ENCODE peak calls at places on chromosomes 2 and 18, in seven cellular contexts. One of them, this sample, is unnamed.

GRCh38 chr2:83915381-83915780 is 543.7 kb downstream of the SUCLG1 start:
- DNase-seq in H54: no peak
- DNase-seq in H9: no peak
- DNase-seq in HCT116: no peak
- DNase-seq in HFFc6: no peak
- DNase-seq in nephron progenitor cell: no peak
- DNase-seq in NCI-H1694: no peak
- DNase-seq in this sample: no peak

GRCh38 chr2:159228006-159228655 is 58.4 kb downstream of the WDSUB1 start:
- DNase-seq in H54: no peak
- DNase-seq in H9: no peak
- DNase-seq in HCT116: no peak
- DNase-seq in HFFc6: peak; percentile 80
- DNase-seq in nephron progenitor cell: no peak
- DNase-seq in NCI-H1694: peak; percentile 27
- DNase-seq in this sample: no peak

GRCh38 chr2:60741588-60741987 is 14.5 kb upstream of the PAPOLG start:
- DNase-seq in H54: no peak
- DNase-seq in H9: peak; percentile 43
- DNase-seq in HCT116: no peak
- DNase-seq in HFFc6: no peak
- DNase-seq in nephron progenitor cell: no peak
- DNase-seq in NCI-H1694: no peak
- DNase-seq in this sample: no peak

GRCh38 chr2:160928854-160929301 is 231.3 kb upstream of the TANK start:
- DNase-seq in H54: no peak
- DNase-seq in H9: no peak
- DNase-seq in HCT116: no peak
- DNase-seq in HFFc6: peak; percentile 54
- DNase-seq in nephron progenitor cell: no peak
- DNase-seq in NCI-H1694: no peak
- DNase-seq in this sample: no peak

GRCh38 chr18:54742120-54742519 is 86.2 kb upstream of the RAB27B start:
- DNase-seq in H54: no peak
- DNase-seq in H9: no peak
- DNase-seq in HCT116: no peak
- DNase-seq in HFFc6: no peak
- DNase-seq in nephron progenitor cell: no peak
- DNase-seq in NCI-H1694: no peak
- DNase-seq in this sample: no peak

GRCh38 chr2:46171441-46171953 is 125.7 kb upstream of the EPAS1 start:
- DNase-seq in H54: peak; percentile 51
- DNase-seq in H9: no peak
- DNase-seq in HCT116: peak; percentile 24
- DNase-seq in HFFc6: peak; percentile 91
- DNase-seq in nephron progenitor cell: no peak
- DNase-seq in NCI-H1694: peak; percentile 93
- DNase-seq in this sample: peak; percentile 52

GRCh38 chr2:29066271-29066860 is 8.0 kb downstream of the PCARE start:
- DNase-seq in H54: no peak
- DNase-seq in H9: no peak
- DNase-seq in HCT116: no peak
- DNase-seq in HFFc6: no peak
- DNase-seq in nephron progenitor cell: no peak
- DNase-seq in NCI-H1694: no peak
- DNase-seq in this sample: no peak

GRCh38 chr2:29106980-29107388 is 8.2 kb upstream of the CLIP4 start:
- DNase-seq in H54: no peak
- DNase-seq in H9: no peak
- DNase-seq in HCT116: peak; percentile 75
- DNase-seq in HFFc6: no peak
- DNase-seq in nephron progenitor cell: no peak
- DNase-seq in NCI-H1694: no peak
- DNase-seq in this sample: no peak

GRCh38 chr18:24018299-24018910 is 3.9 kb downstream of the TTC39C start:
- DNase-seq in H54: no peak
- DNase-seq in H9: no peak
- DNase-seq in HCT116: no peak
- DNase-seq in HFFc6: no peak
- DNase-seq in nephron progenitor cell: no peak
- DNase-seq in NCI-H1694: no peak
- DNase-seq in this sample: no peak

GRCh38 chr2:101124061-101124460 is 27.1 kb downstream of the TBC1D8 start:
- DNase-seq in H54: no peak
- DNase-seq in H9: no peak
- DNase-seq in HCT116: no peak
- DNase-seq in HFFc6: peak; percentile 13
- DNase-seq in nephron progenitor cell: no peak
- DNase-seq in NCI-H1694: no peak
- DNase-seq in this sample: no peak

GRCh38 chr18:25126751-25127150 is 225.2 kb downstream of the ZNF521 start:
- DNase-seq in H54: no peak
- DNase-seq in H9: no peak
- DNase-seq in HCT116: no peak
- DNase-seq in HFFc6: no peak
- DNase-seq in nephron progenitor cell: no peak
- DNase-seq in NCI-H1694: no peak
- DNase-seq in this sample: no peak

GRCh38 chr2:195898505-195898904 is 170.1 kb downstream of the DNAH7 start:
- DNase-seq in H54: peak; percentile 38
- DNase-seq in H9: no peak
- DNase-seq in HCT116: peak; percentile 2
- DNase-seq in HFFc6: peak; percentile 98
- DNase-seq in nephron progenitor cell: no peak
- DNase-seq in NCI-H1694: peak; percentile 90
- DNase-seq in this sample: peak; percentile 64

GRCh38 chr2:199462167-199462976 is 4.6 kb upstream of the SATB2 start:
- DNase-seq in H54: no peak
- DNase-seq in H9: peak; percentile 63
- DNase-seq in HCT116: no peak
- DNase-seq in HFFc6: no peak
- DNase-seq in nephron progenitor cell: peak; percentile 55
- DNase-seq in NCI-H1694: no peak
- DNase-seq in this sample: no peak

GRCh38 chr2:127454595-127455565 is 36.7 kb downstream of the PROC start:
- DNase-seq in H54: no peak
- DNase-seq in H9: no peak
- DNase-seq in HCT116: no peak
- DNase-seq in HFFc6: no peak
- DNase-seq in nephron progenitor cell: no peak
- DNase-seq in NCI-H1694: no peak
- DNase-seq in this sample: no peak

GRCh38 chr2:64277101-64277849 is 133.1 kb upstream of the PELI1 start:
- DNase-seq in H54: no peak
- DNase-seq in H9: peak; percentile 74
- DNase-seq in HCT116: no peak
- DNase-seq in HFFc6: no peak
- DNase-seq in nephron progenitor cell: no peak
- DNase-seq in NCI-H1694: no peak
- DNase-seq in this sample: no peak

GRCh38 chr2:31032475-31032874 is 105.8 kb downstream of the GALNT14 start:
- DNase-seq in H54: no peak
- DNase-seq in H9: no peak
- DNase-seq in HCT116: no peak
- DNase-seq in HFFc6: no peak
- DNase-seq in nephron progenitor cell: no peak
- DNase-seq in NCI-H1694: no peak
- DNase-seq in this sample: no peak

GRCh38 chr2:126244937-126245336 is 411.0 kb upstream of the GYPC start:
- DNase-seq in H54: peak; percentile 6
- DNase-seq in H9: peak; percentile 84
- DNase-seq in HCT116: no peak
- DNase-seq in HFFc6: no peak
- DNase-seq in nephron progenitor cell: peak; percentile 72
- DNase-seq in NCI-H1694: peak; percentile 35
- DNase-seq in this sample: no peak

GRCh38 chr2:161952722-161953322 is 121.2 kb downstream of the DPP4 start:
- DNase-seq in H54: no peak
- DNase-seq in H9: no peak
- DNase-seq in HCT116: no peak
- DNase-seq in HFFc6: no peak
- DNase-seq in nephron progenitor cell: no peak
- DNase-seq in NCI-H1694: no peak
- DNase-seq in this sample: no peak

GRCh38 chr2:974454-974853 is 23.8 kb downstream of the SNTG2 start:
- DNase-seq in H54: no peak
- DNase-seq in H9: no peak
- DNase-seq in HCT116: no peak
- DNase-seq in HFFc6: no peak
- DNase-seq in nephron progenitor cell: no peak
- DNase-seq in NCI-H1694: no peak
- DNase-seq in this sample: no peak

GRCh38 chr2:197450485-197450884 is 2.9 kb upstream of the COQ10B start:
- DNase-seq in H54: no peak
- DNase-seq in H9: no peak
- DNase-seq in HCT116: no peak
- DNase-seq in HFFc6: no peak
- DNase-seq in nephron progenitor cell: no peak
- DNase-seq in NCI-H1694: no peak
- DNase-seq in this sample: no peak